ENCODE peak calls at places on chromosome 22, in ten cellular contexts. O is GM12865, Y is neural crest cell, W is heart right ventricle, P is fibroblast of lung, F is astrocyte of the spinal cord, C is kidney, T is tibial nerve, S is endodermal cell, H is AG04450. U is an unnamed sample.

GRCh38 chr22:35633520-35633919 is 14.7 kb upstream of the APOL6 start:
- DNase-seq in O (no peak), T (no peak), S (no peak), F (no peak), P (no peak), W (no peak), H (no peak), C (peak), Y (no peak), U (no peak)

GRCh38 chr22:30183861-30184278 is 62.7 kb downstream of the LIF start:
- DNase-seq in O (no peak), W (no peak), C (no peak), F (peak), Y (no peak), S (no peak), T (no peak), P (peak), H (no peak), U (no peak)

GRCh38 chr22:39661842-39662676 is 91.5 kb downstream of the CACNA1I start:
- DNase-seq in Y (no peak), F (no peak), P (no peak), T (no peak), H (no peak), C (no peak), O (no peak), W (no peak), S (peak), U (peak)

GRCh38 chr22:42937164-42937854 is 77.6 kb downstream of the PACSIN2 start:
- DNase-seq in P (peak), C (peak), S (peak), O (peak), H (no peak), W (no peak), T (no peak), Y (no peak), F (peak), U (no peak)

GRCh38 chr22:40635008-40635939 is 1.2 kb downstream of the MRTFA start:
- DNase-seq in O (no peak), C (no peak), H (no peak), Y (no peak), T (no peak), W (no peak), F (peak), P (peak), S (peak), U (no peak)

GRCh38 chr22:32987081-32987631 is 71.0 kb downstream of the SYN3 start:
- DNase-seq in H (no peak), Y (no peak), P (peak), F (no peak), O (no peak), T (no peak), S (peak), W (no peak), C (no peak), U (no peak)

GRCh38 chr22:43110927-43111623 is 525 bp downstream of the BIK start:
- DNase-seq in F (no peak), P (no peak), C (no peak), W (no peak), H (no peak), O (peak), S (peak), T (no peak), Y (no peak), U (no peak)

GRCh38 chr22:40325315-40325714 is 21.0 kb upstream of the ADSL start:
- DNase-seq in W (no peak), H (no peak), F (no peak), T (no peak), P (no peak), Y (no peak), S (peak), O (peak), C (no peak), U (no peak)

GRCh38 chr22:39135092-39135896 is 17.2 kb downstream of the CBX7 start:
- DNase-seq in H (no peak), T (no peak), S (peak), C (no peak), F (peak), Y (peak), W (peak), P (peak), O (peak), U (no peak)

GRCh38 chr22:47030881-47031627 is 268.6 kb downstream of the TBC1D22A start:
- DNase-seq in T (no peak), W (no peak), P (no peak), H (no peak), O (no peak), Y (no peak), F (no peak), S (no peak), C (peak), U (no peak)

DNA sequence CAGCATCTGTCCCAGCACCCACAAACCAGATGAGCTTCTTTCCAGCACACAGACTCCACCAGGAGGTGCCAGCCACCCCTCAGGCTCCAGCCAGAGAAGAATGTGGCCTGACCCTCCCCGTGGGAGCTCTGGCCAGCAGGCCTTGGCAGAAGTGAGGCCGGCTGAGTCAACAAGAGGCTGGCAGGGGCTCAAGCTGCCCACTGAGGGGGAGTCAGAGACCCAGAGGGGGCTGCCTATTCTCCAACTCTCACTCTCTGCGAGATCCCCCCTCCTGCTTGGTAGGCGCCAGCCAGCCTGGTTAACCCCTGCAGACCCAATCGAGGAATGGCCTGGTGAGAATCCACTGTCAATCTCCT is 10.6 kb upstream of the CDC42EP1 start:
- DNase-seq in W (no peak), O (no peak), F (peak), C (peak), S (peak), P (peak), T (no peak), H (no peak), Y (no peak), U (no peak)
- TF ChIP-seq CTCF in W (peak), O (no peak), F (peak), C (no peak), S (peak), P (peak), T (peak), H (peak), Y (no peak), U (no peak)

GRCh38 chr22:37625737-37626136 is 13.7 kb upstream of the SH3BP1 start:
- DNase-seq in W (no peak), P (no peak), S (no peak), T (no peak), O (no peak), H (no peak), F (no peak), C (no peak), Y (no peak), U (no peak)

GRCh38 chr22:37623075-37624016 is 14.7 kb downstream of the GGA1 start:
- DNase-seq in T (no peak), H (no peak), Y (peak), P (peak), S (peak), W (peak), C (no peak), F (peak), O (peak), U (peak)

GRCh38 chr22:37624876-37625275 is 14.6 kb upstream of the SH3BP1 start:
- DNase-seq in W (no peak), F (no peak), O (no peak), C (no peak), H (no peak), Y (no peak), P (no peak), S (no peak), T (no peak), U (no peak)

GRCh38 chr22:37626144-37626543 is 13.3 kb upstream of the SH3BP1 start:
- DNase-seq in C (peak), Y (no peak), T (peak), S (no peak), H (no peak), O (peak), F (no peak), P (peak), W (peak), U (no peak)

DNA sequence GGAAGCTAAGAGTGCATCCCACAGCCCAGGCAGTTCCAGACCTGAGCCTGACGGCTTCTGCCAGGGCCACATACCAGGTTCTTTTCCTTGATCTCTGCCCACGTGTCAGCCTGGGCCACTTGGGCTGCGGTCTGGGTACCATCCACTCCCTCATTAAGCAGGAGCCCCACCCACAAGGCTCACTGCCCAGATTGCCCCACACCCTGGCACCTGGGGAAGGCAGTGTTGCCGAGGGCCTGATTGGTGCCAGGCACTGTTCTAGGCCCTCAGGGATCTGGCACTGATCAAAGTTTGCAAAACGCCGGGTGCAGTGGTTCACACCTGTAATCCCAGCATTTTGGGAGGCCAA is 15.4 kb downstream of the GGA1 start:
- DNase-seq in S (no peak), W (no peak), P (no peak), H (no peak), T (no peak), O (no peak), F (no peak), C (no peak), Y (no peak), U (no peak)
- TF ChIP-seq CTCF in S (no peak), W (no peak), P (no peak), H (no peak), T (no peak), O (no peak), F (no peak), C (no peak), Y (no peak), U (no peak)

DNA sequence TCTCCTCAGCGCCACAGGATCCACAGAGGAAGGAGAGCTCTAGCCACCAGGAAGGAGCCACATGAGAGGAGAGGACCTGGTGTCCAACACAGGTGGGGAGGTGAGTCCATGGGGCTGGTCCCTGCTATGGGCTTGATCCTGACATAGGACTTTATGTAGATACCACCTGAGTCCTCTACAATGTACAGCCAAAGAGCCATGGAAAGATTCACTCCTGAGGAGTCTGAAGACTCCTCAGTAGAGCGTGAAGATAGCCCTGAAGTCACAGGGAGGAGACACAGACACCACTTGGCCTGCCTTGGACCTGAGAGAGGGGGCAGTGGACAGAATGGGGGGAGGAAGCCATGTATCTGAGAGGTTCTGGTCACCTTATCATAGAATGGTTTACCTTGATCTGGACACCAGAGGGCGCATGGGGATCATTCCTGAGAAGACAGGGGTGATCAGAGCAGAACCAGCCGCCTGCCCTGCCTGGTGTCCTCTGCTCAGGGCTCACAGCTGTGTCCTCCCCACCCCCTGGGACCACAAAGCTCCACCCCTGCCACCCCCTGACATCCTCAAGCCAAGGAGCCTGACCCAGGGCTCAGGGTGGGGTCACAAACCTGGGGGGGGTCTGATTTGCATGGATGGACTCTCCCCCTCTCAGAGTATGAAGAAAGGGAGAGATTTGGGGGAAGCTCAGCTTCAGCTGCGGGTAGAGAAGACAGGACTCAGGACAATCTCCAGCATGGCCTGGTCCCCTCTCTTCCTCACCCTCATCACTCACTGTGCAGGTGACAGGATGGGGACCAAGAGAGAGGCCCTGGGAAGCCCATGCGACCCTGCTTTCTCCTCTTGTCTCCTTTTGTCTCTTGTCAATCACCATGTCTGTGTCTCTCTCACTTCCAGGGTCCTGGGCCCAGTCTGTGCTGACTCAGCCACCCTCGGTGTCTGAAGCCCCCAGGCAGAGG is 77.0 kb downstream of the ZNF280B start:
- DNase-seq in S (peak), F (peak), W (peak), H (peak), T (peak), C (no peak), O (peak), Y (peak), P (peak), U (peak)
- TF ChIP-seq CTCF in S (peak), F (peak), W (peak), H (peak), T (peak), C (peak), O (peak), Y (peak), P (peak), U (peak)

GRCh38 chr22:27992294-27993165 is 73.5 kb upstream of the PITPNB start:
- DNase-seq in F (no peak), T (no peak), Y (no peak), W (no peak), P (no peak), C (peak), S (peak), H (no peak), O (no peak), U (peak)

GRCh38 chr22:27990451-27990840 is 71.4 kb upstream of the PITPNB start:
- DNase-seq in O (no peak), Y (no peak), P (no peak), F (no peak), T (no peak), W (no peak), C (no peak), S (no peak), H (no peak), U (peak)

GRCh38 chr22:27991586-27992293 is 72.7 kb upstream of the PITPNB start:
- DNase-seq in C (no peak), F (no peak), W (no peak), P (no peak), S (peak), Y (no peak), H (no peak), T (no peak), O (peak), U (no peak)

GRCh38 chr22:27989758-27990450 is 70.8 kb upstream of the PITPNB start:
- DNase-seq in Y (no peak), C (no peak), H (no peak), W (no peak), O (no peak), T (no peak), F (no peak), S (peak), P (no peak), U (no peak)

GRCh38 chr22:27990879-27991278 is 71.8 kb upstream of the PITPNB start:
- DNase-seq in P (peak), Y (peak), T (peak), S (peak), F (peak), C (no peak), W (peak), H (no peak), O (peak), U (peak)
- TF ChIP-seq CTCF in P (peak), Y (peak), T (peak), S (peak), F (peak), C (peak), W (peak), H (peak), O (peak), U (no peak)

GRCh38 chr22:37351268-37351667 is 69.0 kb downstream of the CYTH4 start:
- DNase-seq in Y (no peak), O (no peak), F (no peak), W (no peak), T (no peak), S (no peak), H (no peak), P (no peak), C (no peak), U (no peak)
- TF ChIP-seq CTCF in Y (no peak), O (no peak), F (no peak), W (no peak), T (no peak), S (peak), H (no peak), P (no peak), C (no peak), U (no peak)

GRCh38 chr22:36858966-36859365 is 1.8 kb upstream of the NCF4 start:
- DNase-seq in Y (no peak), O (no peak), F (no peak), H (no peak), P (no peak), W (no peak), S (no peak), T (no peak), C (no peak), U (no peak)

GRCh38 chr22:36860821-36861659 is at the start of gene NCF4:
- DNase-seq in O (peak), P (no peak), F (no peak), Y (no peak), S (no peak), W (peak), C (peak), T (peak), H (no peak), U (no peak)

GRCh38 chr22:36858156-36858555 is 2.6 kb upstream of the NCF4 start:
- DNase-seq in H (no peak), Y (no peak), C (no peak), W (no peak), P (no peak), F (no peak), O (no peak), T (no peak), S (no peak), U (no peak)

GRCh38 chr22:36860438-36860820 is 377 bp upstream of the NCF4 start:
- DNase-seq in C (no peak), H (no peak), P (no peak), O (no peak), T (no peak), Y (no peak), W (no peak), F (no peak), S (no peak), U (no peak)

DNA sequence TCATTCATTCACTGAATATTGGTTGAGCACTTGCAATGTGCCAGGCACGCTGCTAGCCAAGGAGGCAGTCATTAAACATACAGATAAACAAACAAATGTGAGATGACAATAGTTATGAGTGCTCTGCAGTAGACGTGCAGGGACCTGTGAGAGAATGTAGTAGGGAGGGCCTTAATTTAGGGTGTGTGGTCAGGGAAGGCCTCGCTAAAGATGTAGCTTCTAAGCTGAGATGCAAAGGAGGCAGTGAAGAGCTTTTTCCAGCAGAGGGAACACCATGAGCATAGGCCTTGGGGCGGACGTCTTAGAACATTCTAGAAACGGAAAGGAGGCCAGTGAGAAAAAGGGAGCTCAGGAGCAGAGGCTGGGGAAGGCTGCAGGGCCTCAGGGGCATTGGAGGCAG is 789 bp upstream of the NCF4 start:
- DNase-seq in C (no peak), P (no peak), S (no peak), H (no peak), Y (no peak), T (no peak), F (no peak), W (no peak), O (peak), U (no peak)
- TF ChIP-seq CTCF in C (no peak), P (no peak), S (no peak), H (no peak), Y (no peak), T (no peak), F (no peak), W (no peak), O (no peak), U (no peak)

DNA sequence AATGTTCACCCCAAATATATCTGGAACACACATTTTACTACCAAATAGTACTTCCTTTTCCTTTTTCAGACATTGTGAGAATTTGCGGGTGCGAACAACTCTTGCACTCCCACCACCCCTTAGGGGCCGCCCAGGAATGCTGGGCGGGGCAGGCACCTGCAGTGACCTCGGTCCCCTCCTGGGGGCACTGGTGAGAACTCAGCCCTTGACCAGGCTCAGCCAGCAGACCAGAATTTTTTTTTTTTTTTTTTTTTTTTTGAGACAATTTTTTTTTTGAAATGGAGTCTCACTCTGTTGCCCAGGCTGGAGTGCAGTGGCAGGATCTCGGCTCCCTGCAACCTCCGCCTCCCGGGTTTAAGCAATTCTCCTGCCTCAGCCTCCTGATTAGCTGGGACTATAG is 75.8 kb downstream of the ARHGAP8 start:
- DNase-seq in P (no peak), F (no peak), T (no peak), S (peak), Y (peak), W (no peak), H (no peak), O (peak), C (no peak), U (no peak)
- TF ChIP-seq CTCF in P (peak), F (peak), T (no peak), S (peak), Y (peak), W (peak), H (peak), O (peak), C (no peak), U (peak)

U was measured in natural killer cell.